ENCODE peak calls at places on chromosomes 3 and 15, in seven cellular contexts. X is HCT116, R is K562, D is GM12878, M is HepG2, O is H1, V is SK-N-SH. S is an unnamed sample. For H3K27me3, the result is how much of the 10 kb centered on the place peaks cover.

GRCh38 chr3:99920530-99921376 is 103.1 kb downstream of the CMSS1 start:
- DNase-seq in X (no peak), R (peak), D (no peak), M (peak), O (no peak), V (no peak), S (peak)

GRCh38 chr15:68638953-68639500 is 60.2 kb downstream of the CORO2B start:
- DNase-seq in X (no peak), R (no peak), D (no peak), M (no peak), O (no peak), V (no peak), S (no peak)

GRCh38 chr15:72231847-72232461 is 964 bp upstream of the PKM start:
- DNase-seq in X (no peak), R (peak), D (no peak), M (peak), O (no peak), V (peak), S (no peak)

GRCh38 chr3:156175570-156175969 is 55.2 kb downstream of the KCNAB1 start:
- DNase-seq in X (no peak), R (no peak), D (no peak), M (no peak), O (no peak), V (no peak), S (no peak)

GRCh38 chr3:51796859-51797258 is 17.8 kb upstream of the IQCF6 start:
- DNase-seq in X (no peak), R (no peak), D (peak), M (no peak), O (peak), V (no peak), S (no peak)

GRCh38 chr3:71703796-71704195 is 21.4 kb downstream of the EIF4E3 start:
- DNase-seq in X (no peak), R (no peak), D (no peak), M (no peak), O (no peak), V (no peak), S (peak)

GRCh38 chr15:100772478-100773378 is 106.9 kb upstream of the ALDH1A3 start:
- DNase-seq in X (no peak), R (no peak), D (no peak), M (no peak), O (peak), V (peak), S (no peak)

GRCh38 chr3:122146466-122146865 is 37.0 kb upstream of the CASR start:
- DNase-seq in X (no peak), R (no peak), D (peak), M (no peak), O (no peak), V (no peak), S (no peak)

GRCh38 chr3:127092368-127092767 is 100.6 kb upstream of the PRR23E start:
- DNase-seq in X (no peak), R (no peak), D (no peak), M (no peak), O (no peak), V (no peak), S (no peak)

GRCh38 chr3:173902866-173903265 is 505.3 kb downstream of the NLGN1 start:
- DNase-seq in X (no peak), R (no peak), D (no peak), M (no peak), O (no peak), V (no peak), S (no peak)

GRCh38 chr3:11556234-11556633 is 87.5 kb downstream of the VGLL4 start:
- DNase-seq in X (no peak), R (no peak), D (no peak), M (no peak), O (no peak), V (no peak), S (no peak)

GRCh38 chr15:51093488-51093864 is 1.2 kb downstream of the TNFAIP8L3 start:
- DNase-seq in X (no peak), R (no peak), D (no peak), M (no peak), O (peak), V (no peak), S (no peak)
- H3K27me3 ChIP-seq in X (under half), R (under half), D (under half), M (under half), O (under half), V (under half), S (half or more)

GRCh38 chr15:62069551-62069950 is 2.8 kb downstream of the C2CD4A start:
- DNase-seq in X (no peak), R (no peak), D (no peak), M (no peak), O (no peak), V (no peak), S (no peak)

GRCh38 chr15:62067448-62068044 is 769 bp downstream of the C2CD4A start:
- DNase-seq in X (no peak), R (no peak), D (no peak), M (no peak), O (peak), V (peak), S (no peak)

GRCh38 chr15:62066663-62067447 is at the start of gene C2CD4A:
- DNase-seq in X (peak), R (no peak), D (no peak), M (peak), O (peak), V (no peak), S (peak)

GRCh38 chr15:62068787-62069170 is 2.0 kb downstream of the C2CD4A start:
- DNase-seq in X (no peak), R (no peak), D (no peak), M (no peak), O (no peak), V (peak), S (no peak)

DNA sequence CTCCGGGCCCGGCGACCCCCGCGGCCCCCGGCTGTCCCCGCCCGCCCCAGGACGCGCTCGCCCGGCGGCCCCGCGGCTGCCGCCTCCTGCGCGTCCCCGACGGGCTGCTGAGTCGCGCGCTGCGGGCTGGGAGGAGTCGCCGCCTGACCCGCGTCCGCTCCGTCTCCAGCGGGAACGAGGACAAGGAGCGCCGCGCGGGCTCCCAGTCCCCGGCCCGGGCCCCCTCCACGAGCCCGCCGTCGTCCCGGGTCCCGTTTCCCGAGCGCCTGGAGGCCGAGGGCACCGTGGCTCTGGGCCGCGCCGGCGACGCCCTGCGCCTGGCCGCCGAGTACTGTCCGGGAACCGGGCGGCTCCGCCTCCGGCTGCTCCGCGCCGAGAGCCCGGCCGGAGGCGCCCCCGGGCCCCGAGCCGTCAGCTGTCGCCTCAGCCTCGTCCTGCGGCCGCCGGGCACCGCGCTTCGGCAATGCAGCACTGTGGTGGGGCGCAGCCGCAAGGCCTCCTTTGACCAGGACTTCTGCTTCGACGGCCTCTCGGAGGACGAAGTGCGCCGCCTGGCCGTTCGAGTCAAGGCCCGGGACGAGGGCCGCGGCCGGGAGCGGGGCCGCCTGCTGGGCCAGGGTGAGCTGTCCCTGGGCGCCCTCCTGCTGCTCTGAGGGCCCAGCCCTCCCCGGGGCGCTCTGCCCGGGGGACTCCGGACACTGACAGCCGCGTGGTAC is 1.5 kb downstream of the C2CD4A start:
- DNase-seq in X (no peak), R (peak), D (no peak), M (peak), O (peak), V (peak), S (no peak)
- TF ChIP-seq YY1 in X (no peak), R (no peak), D (no peak), M (no peak), O (no peak), V (no peak), S (no peak)

GRCh38 chr15:74529911-74530310 is 11.1 kb upstream of the ARID3B start:
- DNase-seq in X (no peak), R (no peak), D (no peak), M (no peak), O (no peak), V (no peak), S (no peak)
- H3K9ac ChIP-seq in X (no peak), R (no peak), D (no peak), M (no peak), O (no peak), V (no peak), S (no peak)

GRCh38 chr3:128479558-128480086 is 12.9 kb upstream of the DNAJB8 start:
- DNase-seq in X (no peak), R (no peak), D (no peak), M (no peak), O (no peak), V (no peak), S (no peak)
- H3K27me3 ChIP-seq in X (under half), R (under half), D (under half), M (under half), O (half or more), V (under half), S (under half)